ENCODE peak calls at places on chromosomes 6 and 20, in four cellular contexts. F is transverse colon, O is right cardiac atrium, L is IMR-90. H is an unnamed sample.

GRCh38 chr20:1422756-1423155 is 29.9 kb upstream of the FKBP1A start:
- DNase-seq in F (no peak), L (peak; percentile 30), O (no peak), H (no peak)

GRCh38 chr6:25192562-25192961 is 86.6 kb upstream of the CARMIL1 start:
- DNase-seq in O (peak; percentile 39), L (peak; percentile 8), F (no peak), H (no peak)

GRCh38 chr6:139534472-139535115 is 160.1 kb upstream of the CITED2 start:
- DNase-seq in O (no peak), L (no peak), F (no peak), H (no peak)

GRCh38 chr6:52522151-52522626 is 54.7 kb downstream of the TRAM2 start:
- DNase-seq in O (peak; percentile 88), L (peak; percentile 79), F (no peak), H (no peak)

GRCh38 chr6:736657-737446 is 43.9 kb upstream of the EXOC2 start:
- DNase-seq in F (no peak), O (no peak), L (no peak), H (no peak)

GRCh38 chr6:41748102-41748477 is 893 bp upstream of the PGC start:
- DNase-seq in O (no peak), L (no peak), F (no peak), H (no peak)

GRCh38 chr6:56835612-56836011 is 119.3 kb upstream of the BEND6 start:
- DNase-seq in F (no peak), O (no peak), L (no peak), H (no peak)

GRCh38 chr6:39823187-39823815 is 31.1 kb downstream of the DAAM2 start:
- DNase-seq in L (no peak), F (peak; percentile 43), O (peak; percentile 76), H (peak; percentile 83)

GRCh38 chr6:52994789-52995078 is 350 bp downstream of the GSTA4 start:
- DNase-seq in L (peak; percentile 8), O (peak; percentile 80), F (peak; percentile 34), H (peak; percentile 54)

GRCh38 chr6:328184-328670 is 35.9 kb downstream of the DUSP22 start:
- DNase-seq in L (peak; percentile 92), F (peak; percentile 79), O (peak; percentile 68), H (no peak)

GRCh38 chr6:21808551-21809181 is 215.1 kb downstream of the SOX4 start:
- DNase-seq in F (peak; percentile 49), O (peak; percentile 66), L (no peak), H (peak; percentile 64)

GRCh38 chr6:150499882-150500312 is 99.8 kb upstream of the PLEKHG1 start:
- DNase-seq in L (no peak), F (no peak), O (no peak), H (no peak)

GRCh38 chr6:150503041-150503440 is 96.6 kb upstream of the PLEKHG1 start:
- DNase-seq in O (no peak), F (no peak), L (no peak), H (no peak)

DNA sequence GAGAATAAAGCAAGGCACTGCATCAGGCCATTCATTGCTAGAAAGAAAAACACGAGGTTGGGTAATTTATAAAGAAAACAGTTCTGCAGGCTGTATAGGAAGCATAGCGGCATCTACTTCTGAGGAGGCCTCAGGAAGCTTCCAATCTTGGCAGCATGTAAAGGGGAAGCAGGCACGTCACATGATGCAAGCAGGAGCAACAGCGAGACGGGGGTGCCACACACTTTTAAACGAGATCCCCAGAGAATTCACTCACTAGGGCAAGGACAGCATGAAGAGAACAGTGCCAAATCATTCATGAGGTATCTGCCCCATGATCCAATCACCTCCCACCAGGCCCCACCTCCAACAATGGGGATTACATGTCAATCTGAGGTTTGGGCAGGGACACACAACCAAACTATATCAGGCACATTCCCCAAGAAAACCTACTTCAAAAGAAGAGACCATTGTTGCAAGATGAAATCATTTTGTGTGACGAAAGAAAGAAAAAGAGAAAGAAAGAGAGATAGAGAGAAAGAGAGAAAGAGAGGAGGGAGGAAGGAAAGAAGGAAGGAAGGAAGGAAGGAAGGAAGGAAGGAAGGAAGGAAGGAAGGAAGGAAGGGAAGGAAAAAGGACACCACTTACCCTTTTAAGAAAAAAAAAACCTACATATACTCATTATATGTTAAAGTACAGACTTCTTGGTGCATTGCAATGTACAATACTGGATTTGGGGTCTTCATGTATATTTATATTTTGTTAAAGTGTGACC is 95.9 kb upstream of the PLEKHG1 start:
- DNase-seq in F (no peak), L (no peak), O (no peak), H (no peak)
- H3K27ac ChIP-seq in F (no peak overlapping the region), L (no peak overlapping the region), O (no peak overlapping the region), H (no peak overlapping the region)

GRCh38 chr20:57443349-57443748 is 52.2 kb downstream of the RBM38 start:
- DNase-seq in F (no peak), O (no peak), L (no peak), H (no peak)

GRCh38 chr20:57441510-57442154 is 50.4 kb downstream of the RBM38 start:
- DNase-seq in F (no peak), O (peak; percentile 50), L (no peak), H (no peak)

GRCh38 chr20:57443866-57444265 is 52.7 kb downstream of the RBM38 start:
- DNase-seq in F (no peak), O (no peak), L (no peak), H (no peak)

GRCh38 chr20:57442160-57442887 is 51.1 kb downstream of the RBM38 start:
- DNase-seq in F (no peak), O (peak; percentile 61), L (no peak), H (no peak)

DNA sequence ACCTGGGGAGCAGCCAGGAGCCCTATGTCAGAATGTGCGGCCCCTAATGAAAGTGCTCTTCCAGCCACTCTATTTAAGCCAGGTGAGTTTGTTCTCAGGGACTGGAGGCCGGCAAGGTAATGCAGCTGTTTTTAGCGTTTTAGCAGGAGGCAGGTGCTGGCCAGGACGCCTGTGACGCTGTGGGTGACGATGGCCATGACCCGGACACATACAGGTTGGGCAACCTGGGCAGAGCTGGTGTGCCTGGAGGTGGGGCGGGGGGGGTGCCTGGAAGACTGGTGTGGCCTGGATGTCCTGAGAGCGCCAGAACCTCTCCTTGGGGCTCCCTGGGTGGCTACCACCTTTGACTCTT is 51.7 kb downstream of the RBM38 start:
- DNase-seq in L (no peak), F (no peak), O (peak; percentile 36), H (no peak)
- H3K27ac ChIP-seq in L (no peak overlapping the region), F (peak overlapping the region; percentile 86), O (peak overlapping the region; percentile 61), H (no peak overlapping the region)

GRCh38 chr6:36268478-36269248 is 1.2 kb upstream of the PNPLA1 start:
- DNase-seq in O (no peak), F (peak; percentile 26), L (peak; percentile 12), H (peak; percentile 84)
- H3K27ac ChIP-seq in O (no peak overlapping the region), F (no peak overlapping the region), L (no peak overlapping the region), H (no peak overlapping the region)

GRCh38 chr6:87909849-87910248 is 137.8 kb upstream of the SPACA1 start:
- DNase-seq in O (no peak), L (peak; percentile 61), F (no peak), H (no peak)

GRCh38 chr6:87908978-87909802 is 138.5 kb upstream of the SPACA1 start:
- DNase-seq in L (no peak), F (no peak), O (no peak), H (no peak)

GRCh38 chr6:87905101-87905517 is 142.5 kb upstream of the SPACA1 start:
- DNase-seq in L (no peak), O (no peak), F (no peak), H (no peak)

GRCh38 chr6:87904041-87904440 is 143.6 kb upstream of the SPACA1 start:
- DNase-seq in F (no peak), L (no peak), O (no peak), H (no peak)

GRCh38 chr6:87907521-87907920 is 140.1 kb upstream of the SPACA1 start:
- DNase-seq in L (peak; percentile 2), F (no peak), O (no peak), H (no peak)
- H3K27ac ChIP-seq in L (no peak overlapping the region), F (no peak overlapping the region), O (no peak overlapping the region), H (no peak overlapping the region)

DNA sequence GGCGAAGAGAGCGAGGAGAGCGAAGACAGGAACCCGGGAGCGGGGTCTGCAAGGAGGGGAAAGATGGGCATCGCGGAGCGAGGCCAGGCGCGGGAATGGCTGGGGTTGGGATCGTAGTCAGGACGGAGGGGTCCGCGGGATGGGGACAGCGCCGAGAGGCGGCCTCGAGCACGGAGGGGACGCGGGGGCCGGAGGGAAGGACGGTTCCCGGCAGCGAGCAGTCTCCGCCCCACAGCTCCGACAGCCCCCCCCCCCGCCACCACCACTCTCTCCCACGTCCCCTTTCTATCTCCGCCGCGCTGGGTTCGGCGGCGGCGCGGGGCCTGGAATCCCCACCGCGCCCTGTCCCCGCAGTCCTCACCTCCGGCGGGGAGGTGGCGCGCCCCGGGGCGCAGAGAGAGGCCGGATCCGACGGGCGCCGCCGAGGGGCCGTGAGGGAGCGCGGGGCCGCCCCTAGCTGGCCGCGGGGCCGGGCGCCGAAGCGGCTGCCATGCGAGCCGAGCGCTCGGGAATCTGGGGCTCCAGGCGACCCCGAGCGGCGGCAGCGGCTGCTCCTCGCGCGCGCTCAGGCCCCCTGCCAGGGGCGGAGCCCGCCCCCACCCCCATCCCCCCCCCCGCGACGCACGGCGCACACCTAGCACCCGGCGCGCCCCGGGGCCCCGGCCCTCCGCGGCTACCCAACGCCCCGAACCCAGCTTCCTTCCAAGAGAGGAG is at the start of gene DLK2:
- DNase-seq in L (no peak), F (peak; percentile 11), O (no peak), H (no peak)
- H3K27ac ChIP-seq in L (no peak within 1 kb of the TSS), F (no peak within 1 kb of the TSS), O (no peak within 1 kb of the TSS), H (no peak within 1 kb of the TSS)

GRCh38 chr20:62622178-62622876 is 20.0 kb upstream of the SLCO4A1 start:
- DNase-seq in O (no peak), L (no peak), F (no peak), H (no peak)
- H3K27ac ChIP-seq in O (peak overlapping the region; percentile 88), L (no peak overlapping the region), F (peak overlapping the region; percentile 91), H (no peak overlapping the region)

GRCh38 chr6:6676910-6677441 is 88.5 kb downstream of the LY86 start:
- DNase-seq in L (peak; percentile 69), O (peak; percentile 85), F (peak; percentile 90), H (peak; percentile 90)
- H3K27ac ChIP-seq in L (no peak overlapping the region), O (peak overlapping the region; percentile 90), F (peak overlapping the region; percentile 66), H (no peak overlapping the region)

DNA sequence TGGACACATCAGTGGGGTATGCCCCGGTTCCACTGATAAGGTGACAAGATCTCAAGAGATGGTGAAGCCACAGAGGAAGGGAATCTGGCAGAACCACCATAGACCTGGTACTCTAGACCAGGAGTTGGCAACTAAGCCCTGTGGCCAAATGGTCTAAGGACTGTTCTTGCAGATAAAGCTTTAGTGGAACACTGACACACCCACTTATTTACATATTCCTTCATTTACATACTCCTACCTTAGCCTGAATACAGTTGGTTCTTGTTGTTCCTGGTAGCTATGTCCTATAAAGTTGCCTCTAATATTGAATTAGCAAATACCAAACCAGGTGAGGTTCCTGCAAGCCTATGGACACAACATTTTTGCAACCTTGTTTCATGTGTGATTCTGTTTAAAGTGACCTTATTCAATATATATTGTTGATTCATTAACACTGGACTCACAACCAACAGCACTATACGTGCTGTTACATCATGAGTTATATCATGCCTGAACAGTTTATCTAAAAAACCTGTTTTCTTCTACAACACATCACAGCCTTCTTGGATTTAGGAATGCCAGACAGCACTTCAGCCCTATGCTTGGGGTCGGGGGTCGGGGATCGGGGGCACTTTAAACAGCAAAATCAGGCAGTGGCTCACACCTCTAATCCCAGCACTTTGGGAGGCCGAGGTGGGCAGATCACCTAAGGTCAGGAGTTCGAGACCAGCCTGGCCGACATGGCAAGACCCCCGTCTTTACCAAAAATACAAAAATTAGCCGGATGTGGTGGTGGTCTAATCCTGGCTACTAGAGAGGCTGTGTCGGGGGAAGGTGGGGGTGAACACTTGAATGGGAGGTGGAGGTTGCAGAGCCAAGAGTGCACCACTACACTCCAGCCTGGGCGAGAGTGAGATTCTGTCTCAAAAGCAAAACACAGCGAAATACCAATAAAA is 2.5 kb downstream of the CCDC167 start:
- DNase-seq in L (no peak), F (no peak), O (no peak), H (no peak)
- H3K27ac ChIP-seq in L (no peak overlapping the region), F (no peak overlapping the region), O (no peak overlapping the region), H (no peak overlapping the region)